ENCODE peak calls at places on chromosomes 7 and 10, in ten cellular contexts. D is GM23248; U is aorta; E is gastrocnemius medialis; Z is left ventricle myocardium inferior; C is IMR-90; G is effector memory CD4-positive, alpha-beta T cell; X is heart right ventricle; F is body of pancreas; O is PC-3. R is an unnamed sample. For H3K4me1 and H3K9me3, the result is how much of the 10 kb centered on the place peaks cover.

GRCh38 chr7:30921951-30922401 is 10.3 kb downstream of the AQP1 start:
- DNase-seq in D (no peak), U (peak), E (peak), Z (peak), C (no peak), G (no peak), X (peak), F (peak), O (no peak), R (no peak)

GRCh38 chr10:122062831-122063674 is 74.1 kb downstream of the TACC2 start:
- DNase-seq in D (peak), U (peak), E (peak), Z (peak), C (peak), G (no peak), X (peak), F (peak), O (peak), R (no peak)

GRCh38 chr10:86335257-86335656 is 31.3 kb downstream of the GRID1 start:
- DNase-seq in D (no peak), U (no peak), E (no peak), Z (no peak), C (no peak), G (no peak), X (no peak), F (no peak), O (no peak), R (no peak)

GRCh38 chr10:97542169-97543024 is 30.2 kb upstream of the ANKRD2 start:
- DNase-seq in D (peak), U (peak), E (peak), Z (peak), C (peak), G (no peak), X (peak), F (peak), O (peak), R (peak)

GRCh38 chr7:155702616-155703015 is 58.2 kb downstream of the RBM33 start:
- DNase-seq in D (peak), U (no peak), E (no peak), Z (no peak), C (peak), G (no peak), X (no peak), F (no peak), O (peak), R (no peak)

GRCh38 chr10:46530249-46531186 is 25.9 kb downstream of the GPRIN2 start:
- DNase-seq in D (peak), U (peak), E (no peak), Z (peak), C (peak), G (no peak), X (no peak), F (no peak), O (no peak), R (no peak)

GRCh38 chr10:11104772-11105675 is 87.4 kb downstream of the CELF2 start:
- DNase-seq in D (no peak), U (no peak), E (peak), Z (no peak), C (no peak), G (no peak), X (no peak), F (no peak), O (no peak), R (no peak)

GRCh38 chr7:82050792-82051191 is 280.9 kb upstream of the HGF start:
- DNase-seq in D (peak), U (no peak), E (no peak), Z (no peak), C (peak), G (no peak), X (no peak), F (no peak), O (peak), R (no peak)

GRCh38 chr7:32891046-32891799 is at the start of gene KBTBD2:
- DNase-seq in D (peak), U (peak), E (peak), Z (peak), C (peak), G (peak), X (peak), F (peak), O (peak), R (peak)

GRCh38 chr7:80563561-80564327 is 51.9 kb upstream of the GNAT3 start:
- DNase-seq in D (no peak), U (no peak), E (no peak), Z (no peak), C (no peak), G (no peak), X (no peak), F (no peak), O (peak), R (no peak)

GRCh38 chr10:58023341-58024073 is 244.2 kb downstream of the IPMK start:
- DNase-seq in D (peak), U (no peak), E (no peak), Z (no peak), C (peak), G (no peak), X (no peak), F (no peak), O (peak), R (no peak)

GRCh38 chr10:120318862-120319261 is 138.2 kb upstream of the PLPP4 start:
- DNase-seq in D (no peak), U (no peak), E (no peak), Z (no peak), C (no peak), G (no peak), X (no peak), F (no peak), O (no peak), R (no peak)

GRCh38 chr7:24318326-24318725 is 34.3 kb downstream of the NPY start:
- DNase-seq in D (peak), U (no peak), E (no peak), Z (no peak), C (no peak), G (no peak), X (no peak), F (no peak), O (peak), R (no peak)

GRCh38 chr10:81914736-81915510 is 39.9 kb downstream of the NRG3 start:
- DNase-seq in D (no peak), U (no peak), E (no peak), Z (no peak), C (no peak), G (no peak), X (no peak), F (no peak), O (no peak), R (no peak)

GRCh38 chr7:99078416-99078815 is 65.5 kb downstream of the SMURF1 start:
- DNase-seq in D (no peak), U (no peak), E (no peak), Z (no peak), C (no peak), G (no peak), X (no peak), F (no peak), O (no peak), R (no peak)

GRCh38 chr10:48605264-48605615 is 367 bp upstream of the ARHGAP22 start:
- DNase-seq in D (peak), U (no peak), E (no peak), Z (no peak), C (peak), G (no peak), X (no peak), F (no peak), O (peak), R (no peak)

GRCh38 chr10:30791197-30791611 is 161.7 kb upstream of the LYZL2 start:
- DNase-seq in D (no peak), U (no peak), E (no peak), Z (no peak), C (no peak), G (no peak), X (no peak), F (no peak), O (no peak), R (no peak)

GRCh38 chr7:2824678-2825461 is 19.2 kb downstream of the GNA12 start:
- DNase-seq in D (no peak), U (no peak), E (no peak), Z (no peak), C (peak), G (no peak), X (no peak), F (no peak), O (no peak), R (no peak)

GRCh38 chr10:58743466-58744115 is 230.9 kb downstream of the BICC1 start:
- DNase-seq in D (peak), U (no peak), E (no peak), Z (no peak), C (peak), G (no peak), X (no peak), F (no peak), O (no peak), R (no peak)

GRCh38 chr7:51260516-51260915 is 56.1 kb downstream of the COBL start:
- DNase-seq in D (no peak), U (no peak), E (no peak), Z (no peak), C (no peak), G (no peak), X (no peak), F (no peak), O (no peak), R (no peak)

GRCh38 chr7:51262796-51263519 is 53.7 kb downstream of the COBL start:
- DNase-seq in D (no peak), U (no peak), E (no peak), Z (no peak), C (no peak), G (no peak), X (no peak), F (no peak), O (peak), R (no peak)

GRCh38 chr7:51261117-51261835 is 55.3 kb downstream of the COBL start:
- DNase-seq in D (no peak), U (no peak), E (no peak), Z (no peak), C (no peak), G (no peak), X (no peak), F (peak), O (peak), R (no peak)

GRCh38 chr7:51263631-51264484 is 52.8 kb downstream of the COBL start:
- DNase-seq in D (no peak), U (no peak), E (no peak), Z (no peak), C (no peak), G (no peak), X (no peak), F (peak), O (peak), R (no peak)

DNA sequence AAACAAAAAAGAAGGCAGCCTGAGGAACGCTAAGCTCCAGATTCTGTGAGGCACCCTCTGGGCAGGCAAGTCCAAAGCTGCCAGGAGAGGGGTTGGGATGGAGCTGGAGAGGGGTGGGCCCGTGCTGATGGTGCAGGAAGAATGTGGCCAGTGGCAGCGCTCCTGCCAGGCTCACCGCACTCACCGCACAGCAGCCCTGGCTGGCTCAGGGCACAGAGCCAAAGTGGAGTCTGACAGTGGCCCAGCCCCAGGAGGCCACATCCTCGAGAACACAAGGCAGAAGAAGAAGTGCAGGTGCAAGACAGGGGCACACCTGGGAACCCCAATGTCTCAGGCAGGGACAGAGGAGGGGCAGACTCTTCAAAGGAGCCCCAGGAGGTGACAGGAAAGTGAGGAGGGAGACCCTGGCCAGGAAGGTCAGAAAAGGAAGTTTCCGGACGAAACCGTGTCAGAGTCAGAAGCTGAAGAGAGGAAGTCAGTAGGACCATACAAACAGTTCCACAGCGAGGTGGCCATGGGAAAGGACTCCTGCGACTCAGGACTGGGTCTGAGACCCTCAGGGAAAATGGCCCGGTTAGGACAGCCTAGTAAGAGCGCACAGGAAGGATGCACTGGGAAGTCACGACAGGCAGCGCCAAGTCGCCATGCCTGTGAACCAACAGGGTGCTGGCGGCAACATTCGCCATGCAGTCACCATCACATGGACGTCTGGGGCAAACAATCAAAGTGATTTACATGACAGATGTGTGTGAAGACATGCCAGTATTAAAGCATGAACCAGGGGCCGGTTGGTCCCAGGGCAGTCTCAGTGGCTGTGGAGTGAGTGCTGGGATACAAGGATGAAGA is 54.4 kb downstream of the COBL start:
- DNase-seq in D (no peak), U (no peak), E (no peak), Z (no peak), C (no peak), G (no peak), X (no peak), F (peak), O (no peak), R (no peak)
- H3K4me1 ChIP-seq in D (under half), U (under half), E (half or more), Z (half or more), C (under half), G (under half), X (under half), F (half or more), O (under half), R (under half)

GRCh38 chr10:110871236-110872084 is at the start of gene PDCD4:
- DNase-seq in D (peak), U (peak), E (peak), Z (peak), C (peak), G (peak), X (peak), F (peak), O (peak), R (peak)
- H3K9me3 ChIP-seq in D (under half), U (under half), E (under half), Z (under half), C (under half), G (under half), X (under half), F (under half), O (under half), R (under half)

GRCh38 chr7:8991159-8991558 is 557.8 kb downstream of the NXPH1 start:
- DNase-seq in D (no peak), U (no peak), E (no peak), Z (no peak), C (no peak), G (no peak), X (no peak), F (no peak), O (no peak), R (no peak)
- H3K27ac ChIP-seq in D (no peak), U (no peak), E (no peak), Z (no peak), C (no peak), G (no peak), X (no peak), F (no peak), O (no peak), R (no peak)

GRCh38 chr7:1492221-1492620 is 12.0 kb downstream of the INTS1 start:
- DNase-seq in D (no peak), U (no peak), E (no peak), Z (no peak), C (no peak), G (no peak), X (no peak), F (no peak), O (no peak), R (no peak)

GRCh38 chr7:1493571-1493970 is 10.6 kb downstream of the INTS1 start:
- DNase-seq in D (no peak), U (no peak), E (no peak), Z (no peak), C (no peak), G (no peak), X (no peak), F (no peak), O (no peak), R (no peak)

GRCh38 chr7:1493129-1493528 is 11.1 kb downstream of the INTS1 start:
- DNase-seq in D (no peak), U (no peak), E (no peak), Z (no peak), C (no peak), G (no peak), X (no peak), F (no peak), O (no peak), R (no peak)

GRCh38 chr7:1490837-1491236 is 13.4 kb downstream of the INTS1 start:
- DNase-seq in D (no peak), U (no peak), E (no peak), Z (no peak), C (no peak), G (no peak), X (no peak), F (no peak), O (no peak), R (no peak)

GRCh38 chr7:1492640-1493039 is 11.5 kb downstream of the INTS1 start:
- DNase-seq in D (no peak), U (no peak), E (no peak), Z (no peak), C (no peak), G (no peak), X (no peak), F (no peak), O (no peak), R (no peak)
- H3K4me1 ChIP-seq in D (under half), U (under half), E (under half), Z (under half), C (under half), G (under half), X (under half), F (under half), O (under half), R (under half)

GRCh38 chr10:87798082-87798481 is 19.9 kb downstream of the ATAD1 start:
- DNase-seq in D (no peak), U (no peak), E (no peak), Z (no peak), C (no peak), G (no peak), X (no peak), F (no peak), O (no peak), R (no peak)

GRCh38 chr10:87803831-87804230 is 14.2 kb downstream of the ATAD1 start:
- DNase-seq in D (no peak), U (no peak), E (no peak), Z (no peak), C (no peak), G (no peak), X (no peak), F (no peak), O (no peak), R (no peak)

GRCh38 chr10:87804939-87805569 is 13.0 kb downstream of the ATAD1 start:
- DNase-seq in D (peak), U (no peak), E (no peak), Z (no peak), C (no peak), G (no peak), X (no peak), F (no peak), O (peak), R (no peak)

GRCh38 chr10:87799860-87800259 is 18.2 kb downstream of the ATAD1 start:
- DNase-seq in D (no peak), U (no peak), E (no peak), Z (no peak), C (no peak), G (no peak), X (no peak), F (no peak), O (no peak), R (no peak)

GRCh38 chr10:87803328-87803727 is 14.7 kb downstream of the ATAD1 start:
- DNase-seq in D (no peak), U (no peak), E (no peak), Z (no peak), C (no peak), G (no peak), X (no peak), F (no peak), O (no peak), R (no peak)
- H3K9me3 ChIP-seq in D (under half), U (under half), E (under half), Z (under half), C (under half), G (under half), X (under half), F (under half), O (under half), R (under half)

GRCh38 chr10:29784175-29784773 is 149.5 kb upstream of the SVIL start:
- DNase-seq in D (peak), U (no peak), E (peak), Z (no peak), C (peak), G (no peak), X (peak), F (peak), O (peak), R (no peak)
- H3K27ac ChIP-seq in D (peak), U (peak), E (peak), Z (peak), C (peak), G (no peak), X (peak), F (no peak), O (peak), R (no peak)

GRCh38 chr7:27846388-27846787 is 106.4 kb downstream of the TAX1BP1 start:
- DNase-seq in D (no peak), U (no peak), E (no peak), Z (no peak), C (peak), G (no peak), X (no peak), F (no peak), O (no peak), R (no peak)

GRCh38 chr7:27842851-27843250 is 102.9 kb downstream of the TAX1BP1 start:
- DNase-seq in D (no peak), U (no peak), E (no peak), Z (no peak), C (no peak), G (no peak), X (no peak), F (peak), O (no peak), R (no peak)

GRCh38 chr7:27840760-27841364 is 100.9 kb downstream of the TAX1BP1 start:
- DNase-seq in D (no peak), U (no peak), E (no peak), Z (no peak), C (no peak), G (no peak), X (no peak), F (no peak), O (no peak), R (no peak)

GRCh38 chr7:27842094-27842493 is 102.1 kb downstream of the TAX1BP1 start:
- DNase-seq in D (peak), U (no peak), E (no peak), Z (no peak), C (no peak), G (no peak), X (no peak), F (no peak), O (no peak), R (no peak)

GRCh38 chr7:27843584-27844305 is 103.8 kb downstream of the TAX1BP1 start:
- DNase-seq in D (no peak), U (no peak), E (no peak), Z (no peak), C (no peak), G (no peak), X (no peak), F (no peak), O (no peak), R (no peak)
- H3K4me1 ChIP-seq in D (under half), U (under half), E (under half), Z (under half), C (under half), G (under half), X (under half), F (under half), O (under half), R (under half)

GRCh38 chr7:157767466-157767865 is 430.7 kb downstream of the DNAJB6 start:
- DNase-seq in D (no peak), U (peak), E (no peak), Z (no peak), C (no peak), G (no peak), X (no peak), F (no peak), O (no peak), R (no peak)
- H3K9me3 ChIP-seq in D (under half), U (under half), E (under half), Z (under half), C (half or more), G (under half), X (under half), F (under half), O (under half), R (under half)